ENCODE peak calls at places on chromosomes 11 and 22, in four cellular contexts. D is cardiac fibroblast, C is progenitor cell of endocrine pancreas, V is foreskin keratinocyte. R is an unnamed sample.

GRCh38 chr11:20208622-20209090 is 48.4 kb upstream of the DBX1 start:
- DNase-seq in D (no peak), V (no peak), C (no peak), R (no peak)

GRCh38 chr11:116986521-116987105 is 111.6 kb downstream of the SIK3 start:
- DNase-seq in C (no peak), V (peak), D (peak), R (no peak)

GRCh38 chr11:1297011-1297575 is 12.3 kb downstream of the TOLLIP start:
- DNase-seq in D (no peak), C (no peak), V (no peak), R (peak)

GRCh38 chr11:125376117-125376516 is 119.9 kb downstream of the FEZ1 start:
- DNase-seq in C (no peak), D (no peak), V (no peak), R (no peak)

GRCh38 chr22:29096736-29097669 is 24.2 kb downstream of the KREMEN1 start:
- DNase-seq in D (peak), C (peak), V (no peak), R (no peak)

GRCh38 chr11:980438-981365 is 55.0 kb downstream of the AP2A2 start:
- DNase-seq in V (no peak), D (peak), C (no peak), R (no peak)

GRCh38 chr11:129803533-129803932 is 12.1 kb upstream of the TMEM45B start:
- DNase-seq in C (no peak), V (no peak), D (no peak), R (no peak)

GRCh38 chr11:97269527-97269926 is 879.7 kb downstream of the JRKL start:
- DNase-seq in C (no peak), D (peak), V (peak), R (no peak)

GRCh38 chr11:23226331-23226909 is 366.1 kb upstream of the CCDC179 start:
- DNase-seq in C (no peak), D (peak), V (peak), R (no peak)

GRCh38 chr11:22669368-22669767 is 3.0 kb downstream of the GAS2 start:
- DNase-seq in V (no peak), D (no peak), C (no peak), R (no peak)

GRCh38 chr11:10392680-10393079 is 62.4 kb upstream of the AMPD3 start:
- DNase-seq in C (no peak), D (no peak), V (no peak), R (no peak)

GRCh38 chr11:131370090-131370751 is at the start of gene NTM:
- DNase-seq in V (peak), C (no peak), D (no peak), R (no peak)

GRCh38 chr22:47148956-47149748 is 386.7 kb downstream of the TBC1D22A start:
- DNase-seq in D (no peak), C (no peak), V (no peak), R (no peak)

GRCh38 chr22:50277761-50278160 is 7.6 kb upstream of the MAPK11 start:
- DNase-seq in C (no peak), V (no peak), D (no peak), R (no peak)

GRCh38 chr11:35035894-35036408 is 103.0 kb upstream of the CD44 start:
- DNase-seq in C (no peak), D (peak), V (peak), R (no peak)

GRCh38 chr11:115201121-115201792 is 303.0 kb downstream of the CADM1 start:
- DNase-seq in D (peak), V (peak), C (no peak), R (no peak)

GRCh38 chr11:10654211-10655150 is 39.1 kb downstream of the IRAG1 start:
- DNase-seq in D (peak), C (no peak), V (peak), R (no peak)

GRCh38 chr11:130514851-130515250 is 66.4 kb downstream of the ADAMTS15 start:
- DNase-seq in V (no peak), D (no peak), C (no peak), R (no peak)

GRCh38 chr11:27471067-27471587 is 1.5 kb downstream of the LGR4 start:
- DNase-seq in C (no peak), V (peak), D (no peak), R (no peak)

GRCh38 chr11:99424313-99425084 is 403.8 kb downstream of the CNTN5 start:
- DNase-seq in C (no peak), D (no peak), V (no peak), R (no peak)

GRCh38 chr22:27296091-27296675 is 505.4 kb downstream of the MN1 start:
- DNase-seq in V (no peak), D (no peak), C (no peak), R (no peak)

GRCh38 chr22:37983860-37984791 is at the start of gene SOX10:
- DNase-seq in D (no peak), C (no peak), V (no peak), R (no peak)

GRCh38 chr22:50443801-50444625 is 30.8 kb downstream of the SBF1 start:
- DNase-seq in C (no peak), D (no peak), V (no peak), R (no peak)

GRCh38 chr22:19178065-19178658 is 374 bp downstream of the SLC25A1 start:
- DNase-seq in V (no peak), D (peak), C (peak), R (peak)

DNA sequence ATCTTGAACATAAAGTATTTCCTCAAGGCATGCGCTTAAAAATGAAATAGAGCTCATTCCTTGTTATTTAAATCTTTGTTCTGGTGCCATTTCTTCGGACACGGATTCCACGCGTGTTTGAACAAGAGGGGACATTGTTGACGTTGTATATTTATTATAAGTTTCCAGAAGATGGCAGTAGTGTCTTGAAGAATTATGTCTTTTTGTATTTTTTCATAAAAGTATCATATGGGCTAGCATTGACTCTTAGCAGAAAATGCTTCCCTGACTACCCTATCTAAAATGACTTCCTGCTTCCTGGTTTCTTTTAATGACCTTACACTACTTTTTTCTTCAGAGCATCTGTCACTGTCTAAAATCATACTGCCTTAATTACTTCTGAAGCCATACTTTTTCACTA is 20.4 kb downstream of the BIRC2 start:
- DNase-seq in C (no peak), D (peak), V (no peak), R (no peak)
- TF ChIP-seq CTCF in C (no peak), D (no peak), V (peak), R (no peak)

DNA sequence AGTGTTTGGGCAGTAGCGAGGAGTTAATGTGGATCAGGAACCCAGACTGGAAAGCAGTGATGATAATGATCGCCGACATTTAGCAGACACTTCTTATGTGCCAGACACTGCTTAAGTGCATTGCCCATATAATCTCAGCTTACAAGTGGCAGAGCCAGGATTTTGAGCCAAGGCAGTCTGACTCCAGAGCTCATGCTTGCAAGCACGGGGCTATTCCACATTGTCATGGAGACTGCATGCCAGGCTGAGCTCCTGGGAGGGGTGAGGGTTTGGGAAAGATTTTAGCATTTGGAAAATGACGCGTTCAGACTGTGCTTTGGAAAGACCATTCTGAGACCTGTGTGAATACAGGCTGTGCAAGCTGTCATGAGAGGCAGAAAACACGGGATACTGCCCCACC is 302.7 kb downstream of the DDX10 start:
- DNase-seq in V (no peak), D (no peak), C (no peak), R (no peak)
- TF ChIP-seq CTCF in V (no peak), D (no peak), C (no peak), R (no peak)

GRCh38 chr11:111089759-111090158 is 155.8 kb upstream of the POU2AF2 start:
- DNase-seq in C (no peak), V (no peak), D (no peak), R (no peak)
- TF ChIP-seq CTCF in C (no peak), V (no peak), D (no peak), R (no peak)

GRCh38 chr11:122808494-122808893 is 29.8 kb upstream of the CRTAM start:
- DNase-seq in V (no peak), D (peak), C (no peak), R (no peak)
- TF ChIP-seq CTCF in V (no peak), D (no peak), C (no peak), R (no peak)

GRCh38 chr11:31797227-31798056 is 13.7 kb downstream of the PAX6 start:
- DNase-seq in D (no peak), V (no peak), C (no peak), R (no peak)

GRCh38 chr11:31796523-31797226 is 14.4 kb downstream of the PAX6 start:
- DNase-seq in C (no peak), D (no peak), V (no peak), R (no peak)

GRCh38 chr11:31799794-31800397 is 11.2 kb downstream of the PAX6 start:
- DNase-seq in C (no peak), V (no peak), D (no peak), R (no peak)

GRCh38 chr11:31799036-31799793 is 11.9 kb downstream of the PAX6 start:
- DNase-seq in C (no peak), V (no peak), D (no peak), R (no peak)

GRCh38 chr11:31798057-31799035 is 12.8 kb downstream of the PAX6 start:
- DNase-seq in D (no peak), V (no peak), C (no peak), R (no peak)
- TF ChIP-seq CTCF in D (peak), V (peak), C (peak), R (no peak)

GRCh38 chr11:18699269-18699596 is 654 bp downstream of the TMEM86A start:
- DNase-seq in D (no peak), C (no peak), V (no peak), R (no peak)
- TF ChIP-seq CTCF in D (no peak), C (no peak), V (no peak), R (no peak)

DNA sequence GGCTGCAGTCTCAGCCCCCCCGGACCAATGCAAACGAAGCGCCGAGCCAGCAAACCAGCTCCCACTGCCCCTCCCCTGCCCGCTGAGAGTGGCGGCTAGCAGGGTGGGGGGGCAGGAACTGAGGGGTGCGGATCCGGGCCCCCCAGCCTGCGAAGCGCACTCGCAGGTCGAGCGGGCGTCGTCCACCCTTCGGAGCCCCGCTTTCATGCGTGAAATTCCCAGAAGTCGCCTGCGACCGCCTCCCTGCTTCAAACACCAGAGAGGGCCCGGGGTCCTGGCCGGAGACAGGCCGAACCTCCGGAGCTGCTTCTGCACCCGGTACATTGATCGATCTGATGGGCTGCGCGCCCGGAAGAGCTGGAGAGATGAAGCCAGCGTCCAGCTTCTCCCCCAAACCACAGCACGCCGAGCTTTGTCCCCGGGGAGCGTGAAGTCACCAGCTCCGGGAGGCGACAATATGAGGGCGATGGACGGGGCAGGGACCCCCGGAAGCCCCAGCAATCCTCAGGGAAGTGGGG is 646 bp upstream of the PATZ1 start:
- DNase-seq in V (peak), C (peak), D (peak), R (peak)
- TF ChIP-seq CTCF in V (no peak), C (no peak), D (no peak), R (no peak)

DNA sequence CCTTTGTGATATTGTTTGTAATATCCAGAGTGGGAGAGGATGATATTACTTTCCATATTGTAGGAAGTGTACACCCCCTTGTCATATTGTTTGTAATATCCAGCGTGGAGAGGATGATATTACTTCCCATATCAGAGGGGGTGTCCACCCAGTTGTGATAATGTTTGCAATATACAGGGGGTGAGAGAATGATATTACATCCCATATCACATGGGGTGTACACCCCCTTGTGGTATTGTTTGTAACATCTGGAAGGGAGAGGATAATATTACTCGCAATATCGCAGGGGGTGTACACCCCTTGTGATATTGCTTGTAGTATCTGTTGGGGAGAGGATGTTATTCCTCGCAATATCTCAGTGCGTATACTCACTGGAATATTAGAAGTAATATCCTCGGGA is 61.5 kb downstream of the PRSS23 start:
- DNase-seq in D (no peak), C (no peak), V (no peak), R (no peak)
- TF ChIP-seq CTCF in D (peak), C (no peak), V (peak), R (no peak)

DNA sequence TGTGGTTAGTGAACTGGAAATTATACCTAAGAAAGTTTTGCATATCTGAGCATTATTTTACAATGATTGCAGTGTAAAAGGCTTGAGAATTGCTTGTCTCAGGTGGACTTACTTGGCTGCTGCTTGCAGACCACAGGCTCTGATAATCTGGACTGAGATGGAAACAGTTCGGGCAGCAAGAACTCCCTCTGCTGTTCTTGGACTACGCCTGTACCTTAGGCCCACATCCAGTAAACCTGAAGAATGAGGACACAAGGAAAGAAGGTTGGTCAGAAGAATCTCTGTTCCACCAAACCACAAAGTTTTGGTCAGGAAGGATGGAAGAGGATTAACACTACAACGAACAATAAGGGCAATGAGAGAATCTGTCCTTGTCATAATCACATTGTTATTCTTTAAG is 80.1 kb downstream of the C2CD3 start:
- DNase-seq in C (no peak), D (peak), V (no peak), R (no peak)
- TF ChIP-seq CTCF in C (peak), D (peak), V (peak), R (no peak)